ENCODE peak calls at places on chromosomes 12 and 14, in eight cellular contexts. A is HepG2, C is ovary, H is right lobe of liver, N is upper lobe of left lung, X is NB4, G is H1, Q is breast epithelium. B is an unnamed sample.

GRCh38 chr12:111767362-111768158 is 827 bp downstream of the ALDH2 start:
- DNase-seq in A (peak), C (no peak), H (no peak), N (no peak), X (no peak), G (no peak), Q (no peak), B (no peak)

GRCh38 chr12:102116392-102116791 is 3.5 kb downstream of the NUP37 start:
- DNase-seq in A (no peak), C (no peak), H (no peak), N (no peak), X (no peak), G (no peak), Q (no peak), B (no peak)

GRCh38 chr14:64510825-64511679 is 6.5 kb downstream of the ZBTB1 start:
- DNase-seq in A (peak), C (peak), H (no peak), N (peak), X (peak), G (no peak), Q (peak), B (peak)

GRCh38 chr14:58771016-58771415 is 133.3 kb downstream of the DACT1 start:
- DNase-seq in A (no peak), C (no peak), H (no peak), N (no peak), X (no peak), G (no peak), Q (no peak), B (no peak)

GRCh38 chr12:121080909-121081308 is 41.9 kb upstream of the OASL start:
- DNase-seq in A (no peak), C (no peak), H (no peak), N (no peak), X (no peak), G (no peak), Q (no peak), B (no peak)

GRCh38 chr14:69938751-69939150 is 59.5 kb downstream of the SMOC1 start:
- DNase-seq in A (no peak), C (no peak), H (no peak), N (no peak), X (no peak), G (no peak), Q (no peak), B (no peak)

GRCh38 chr14:36508418-36509051 is 11.5 kb downstream of the NKX2-1 start:
- DNase-seq in A (no peak), C (no peak), H (no peak), N (peak), X (no peak), G (no peak), Q (no peak), B (no peak)

GRCh38 chr14:95359974-95360826 is 40.5 kb upstream of the CLMN start:
- DNase-seq in A (no peak), C (no peak), H (peak), N (no peak), X (no peak), G (no peak), Q (peak), B (no peak)

GRCh38 chr14:37865719-37866549 is 270.5 kb downstream of the TTC6 start:
- DNase-seq in A (peak), C (no peak), H (no peak), N (no peak), X (no peak), G (no peak), Q (no peak), B (no peak)

GRCh38 chr12:115504241-115504941 is 773.1 kb downstream of the MED13L start:
- DNase-seq in A (no peak), C (no peak), H (no peak), N (no peak), X (peak), G (no peak), Q (no peak), B (no peak)

GRCh38 chr12:90335561-90335960 is 619.4 kb downstream of the CCER1 start:
- DNase-seq in A (no peak), C (no peak), H (no peak), N (no peak), X (peak), G (no peak), Q (no peak), B (no peak)

GRCh38 chr12:94973202-94973601 is 30.3 kb downstream of the NDUFA12 start:
- DNase-seq in A (no peak), C (no peak), H (no peak), N (no peak), X (no peak), G (no peak), Q (no peak), B (no peak)

GRCh38 chr12:46774011-46774633 is 51.7 kb downstream of the SLC38A4 start:
- DNase-seq in A (no peak), C (no peak), H (no peak), N (no peak), X (no peak), G (no peak), Q (no peak), B (no peak)

GRCh38 chr12:104340917-104341611 is 37.5 kb downstream of the EID3 start:
- DNase-seq in A (no peak), C (no peak), H (no peak), N (no peak), X (no peak), G (no peak), Q (no peak), B (no peak)

GRCh38 chr12:130947028-130947427 is 6.7 kb upstream of the ADGRD1 start:
- DNase-seq in A (no peak), C (no peak), H (no peak), N (no peak), X (no peak), G (no peak), Q (no peak), B (no peak)

GRCh38 chr12:53045646-53046045 is 4.2 kb upstream of the TNS2 start:
- DNase-seq in A (no peak), C (peak), H (no peak), N (no peak), X (no peak), G (no peak), Q (no peak), B (no peak)

GRCh38 chr14:94673781-94674231 is 61.6 kb downstream of the SERPINA3 start:
- DNase-seq in A (no peak), C (no peak), H (no peak), N (peak), X (no peak), G (no peak), Q (no peak), B (no peak)

GRCh38 chr14:67428501-67429031 is 16.6 kb upstream of the PLEK2 start:
- DNase-seq in A (peak), C (no peak), H (no peak), N (no peak), X (no peak), G (no peak), Q (no peak), B (no peak)

GRCh38 chr14:81400202-81400678 is at the start of gene STON2:
- DNase-seq in A (no peak), C (no peak), H (no peak), N (peak), X (peak), G (no peak), Q (peak), B (peak)

GRCh38 chr12:110821917-110822316 is 24.9 kb upstream of the CCDC63 start:
- DNase-seq in A (no peak), C (no peak), H (no peak), N (no peak), X (no peak), G (no peak), Q (no peak), B (no peak)

GRCh38 chr12:82407481-82407880 is 49.2 kb downstream of the METTL25 start:
- DNase-seq in A (no peak), C (no peak), H (no peak), N (no peak), X (no peak), G (no peak), Q (no peak), B (no peak)

GRCh38 chr14:60655898-60656754 is 6.8 kb upstream of the SIX1 start:
- DNase-seq in A (no peak), C (no peak), H (no peak), N (no peak), X (peak), G (no peak), Q (no peak), B (no peak)

GRCh38 chr14:91220581-91221000 is 23.9 kb downstream of the GPR68 start:
- DNase-seq in A (no peak), C (no peak), H (no peak), N (peak), X (no peak), G (no peak), Q (no peak), B (peak)

GRCh38 chr12:120367252-120367923 is 1.6 kb downstream of the MSI1 start:
- DNase-seq in A (no peak), C (no peak), H (no peak), N (no peak), X (peak), G (no peak), Q (no peak), B (no peak)

GRCh38 chr12:64621257-64621942 is 11.1 kb downstream of the RASSF3 start:
- DNase-seq in A (no peak), C (no peak), H (no peak), N (no peak), X (peak), G (no peak), Q (no peak), B (peak)

GRCh38 chr12:52346596-52346995 is 20.7 kb downstream of the KRT85 start:
- DNase-seq in A (no peak), C (no peak), H (no peak), N (peak), X (no peak), G (no peak), Q (no peak), B (peak)

GRCh38 chr12:119802472-119802871 is 74.6 kb downstream of the CIT start:
- DNase-seq in A (no peak), C (no peak), H (no peak), N (no peak), X (no peak), G (no peak), Q (no peak), B (peak)

GRCh38 chr12:6837370-6838060 is 3.2 kb upstream of the GNB3 start:
- DNase-seq in A (no peak), C (no peak), H (no peak), N (no peak), X (no peak), G (no peak), Q (no peak), B (no peak)

DNA sequence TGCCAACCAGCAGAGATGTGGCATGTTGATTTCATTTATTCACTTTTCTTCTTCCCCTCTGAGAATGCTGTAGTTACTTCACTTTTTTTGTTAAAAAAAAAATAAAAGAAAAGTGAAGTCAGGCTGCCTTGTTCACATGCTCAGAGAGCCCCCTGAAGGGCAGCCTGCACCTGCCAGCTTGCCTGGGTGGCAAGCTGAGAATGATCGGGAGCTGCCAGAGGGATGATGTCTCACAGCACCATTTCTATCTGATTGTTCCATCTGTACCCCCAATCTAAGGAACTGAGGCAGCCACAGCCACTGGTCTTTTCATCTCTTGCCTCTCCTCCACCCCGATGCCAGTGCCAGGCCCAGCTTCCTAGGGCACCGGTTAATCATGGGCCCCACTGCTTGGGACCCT is 118.2 kb downstream of the TSPAN9 start:
- DNase-seq in A (no peak), C (no peak), H (no peak), N (no peak), X (no peak), G (no peak), Q (no peak), B (no peak)
- TF ChIP-seq CTCF in A (no peak), C (no peak), H (no peak), N (no peak), X (no peak), G (no peak), Q (no peak), B (no peak)

DNA sequence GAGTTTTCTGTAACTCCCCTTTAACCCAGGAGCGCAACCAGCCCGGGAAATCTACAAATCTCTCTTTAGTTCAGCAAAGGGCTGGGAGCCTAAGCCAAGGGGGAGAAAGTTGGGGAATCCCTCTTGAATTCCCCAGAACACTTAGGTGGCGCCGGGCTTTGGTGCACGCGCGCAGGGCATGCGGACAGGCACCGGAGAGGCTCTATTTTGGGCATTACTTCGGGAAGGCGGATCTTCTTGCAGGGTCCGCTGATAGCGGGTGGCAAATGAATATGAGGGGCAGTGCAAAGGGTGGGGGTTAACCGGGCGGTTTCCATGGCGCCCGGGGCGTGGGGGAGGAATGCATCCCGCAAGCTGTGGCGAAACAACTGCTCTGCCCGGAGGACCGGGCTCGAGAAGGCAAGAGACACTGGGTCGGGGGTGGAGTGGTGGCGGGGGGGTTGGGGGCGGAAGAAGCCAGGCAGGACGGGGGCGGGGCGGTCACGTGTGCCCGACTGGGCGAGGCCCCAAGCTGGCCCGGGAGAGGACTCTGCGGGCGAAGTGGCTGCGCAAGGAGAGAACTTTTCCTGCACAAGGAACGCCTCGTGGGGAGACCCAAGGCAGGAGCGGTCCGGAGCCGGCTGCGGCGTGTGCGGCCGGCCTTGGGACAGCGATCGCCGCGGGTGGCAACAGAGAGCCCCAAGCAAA is at the start of gene FLVCR2:
- DNase-seq in A (peak), C (peak), H (peak), N (peak), X (peak), G (no peak), Q (peak), B (peak)
- TF ChIP-seq POLR2A in A (no peak), C (no peak), H (peak), N (no peak), X (no peak), G (no peak), Q (no peak), B (no peak)

GRCh38 chr14:53613404-53614253 is 343.0 kb downstream of the BMP4 start:
- DNase-seq in A (peak), C (no peak), H (peak), N (no peak), X (no peak), G (no peak), Q (no peak), B (no peak)
- H3K4me3 ChIP-seq in A (peak), C (no peak), H (no peak), N (no peak), X (no peak), G (no peak), Q (no peak), B (no peak)

GRCh38 chr14:50060871-50061663 is 55.3 kb downstream of the VCPKMT start:
- DNase-seq in A (peak), C (peak), H (no peak), N (peak), X (peak), G (no peak), Q (peak), B (peak)

GRCh38 chr14:50064993-50065392 is 51.4 kb downstream of the VCPKMT start:
- DNase-seq in A (no peak), C (no peak), H (no peak), N (peak), X (peak), G (no peak), Q (no peak), B (peak)

GRCh38 chr14:50063876-50064420 is 52.4 kb downstream of the VCPKMT start:
- DNase-seq in A (no peak), C (no peak), H (no peak), N (no peak), X (no peak), G (no peak), Q (no peak), B (no peak)

GRCh38 chr14:50061664-50062437 is 54.5 kb downstream of the VCPKMT start:
- DNase-seq in A (peak), C (no peak), H (peak), N (peak), X (peak), G (no peak), Q (no peak), B (peak)

GRCh38 chr14:50062438-50063039 is 53.8 kb downstream of the VCPKMT start:
- DNase-seq in A (peak), C (no peak), H (no peak), N (peak), X (peak), G (no peak), Q (no peak), B (no peak)
- TF ChIP-seq CTCF in A (peak), C (no peak), H (no peak), N (no peak), X (peak), G (no peak), Q (no peak), B (no peak)

GRCh38 chr14:99360774-99361595 is 89.0 kb upstream of the BCL11B start:
- DNase-seq in A (peak), C (no peak), H (no peak), N (no peak), X (peak), G (no peak), Q (no peak), B (no peak)
- TF ChIP-seq POLR2A in A (no peak), C (no peak), H (no peak), N (no peak), X (no peak), G (no peak), Q (no peak), B (no peak)

GRCh38 chr12:57521475-57522018 is 1.1 kb upstream of the MBD6 start:
- DNase-seq in A (peak), C (peak), H (peak), N (peak), X (no peak), G (no peak), Q (peak), B (peak)
- H3K4me3 ChIP-seq in A (peak), C (peak), H (peak), N (peak), X (peak), G (peak), Q (peak), B (no peak)

GRCh38 chr12:25550186-25550585 is 2.9 kb downstream of the LMNTD1 start:
- DNase-seq in A (no peak), C (no peak), H (no peak), N (no peak), X (no peak), G (no peak), Q (no peak), B (no peak)
- TF ChIP-seq CTCF in A (no peak), C (no peak), H (no peak), N (no peak), X (no peak), G (no peak), Q (no peak), B (no peak)